ENCODE peak calls at places on chromosomes 5 and 9, in eight cellular contexts. One of them, this sample, is unnamed.

GRCh38 chr9:101093620-101094019 is 65.1 kb downstream of the PLPPR1 start:
- DNase-seq in osteoblast: no peak
- DNase-seq in AG04450: no peak
- DNase-seq in right lobe of liver: no peak
- DNase-seq in MM.1S: no peak
- DNase-seq in caudate nucleus: no peak
- DNase-seq in CD4-positive, CD25-positive, alpha-beta regulatory T cell: no peak
- DNase-seq in A549: peak; percentile 22
- DNase-seq in this sample: no peak

GRCh38 chr5:95822038-95822407 is 503 bp downstream of the GLRX start:
- DNase-seq in osteoblast: no peak
- DNase-seq in AG04450: no peak
- DNase-seq in right lobe of liver: peak; percentile 80
- DNase-seq in MM.1S: peak; percentile 61
- DNase-seq in caudate nucleus: no peak
- DNase-seq in CD4-positive, CD25-positive, alpha-beta regulatory T cell: peak; percentile 24
- DNase-seq in A549: peak; percentile 38
- DNase-seq in this sample: peak; percentile 77

GRCh38 chr9:125700791-125701190 is 6.2 kb downstream of the MAPKAP1 start:
- DNase-seq in osteoblast: no peak
- DNase-seq in AG04450: no peak
- DNase-seq in right lobe of liver: no peak
- DNase-seq in MM.1S: no peak
- DNase-seq in caudate nucleus: no peak
- DNase-seq in CD4-positive, CD25-positive, alpha-beta regulatory T cell: no peak
- DNase-seq in A549: no peak
- DNase-seq in this sample: no peak

GRCh38 chr5:174837919-174838902 is 113.8 kb downstream of the MSX2 start:
- DNase-seq in osteoblast: no peak
- DNase-seq in AG04450: no peak
- DNase-seq in right lobe of liver: no peak
- DNase-seq in MM.1S: no peak
- DNase-seq in caudate nucleus: no peak
- DNase-seq in CD4-positive, CD25-positive, alpha-beta regulatory T cell: no peak
- DNase-seq in A549: peak; percentile 49
- DNase-seq in this sample: no peak

GRCh38 chr5:39716532-39716971 is 291.8 kb upstream of the DAB2 start:
- DNase-seq in osteoblast: peak; percentile 62
- DNase-seq in AG04450: no peak
- DNase-seq in right lobe of liver: peak; percentile 62
- DNase-seq in MM.1S: peak; percentile 43
- DNase-seq in caudate nucleus: no peak
- DNase-seq in CD4-positive, CD25-positive, alpha-beta regulatory T cell: no peak
- DNase-seq in A549: peak; percentile 85
- DNase-seq in this sample: no peak

GRCh38 chr9:120886490-120886967 is 9.5 kb upstream of the PHF19 start:
- DNase-seq in osteoblast: peak; percentile 93
- DNase-seq in AG04450: no peak
- DNase-seq in right lobe of liver: no peak
- DNase-seq in MM.1S: no peak
- DNase-seq in caudate nucleus: no peak
- DNase-seq in CD4-positive, CD25-positive, alpha-beta regulatory T cell: no peak
- DNase-seq in A549: no peak
- DNase-seq in this sample: peak; percentile 30

GRCh38 chr5:12330381-12330780 is 426.1 kb upstream of the CTNND2 start:
- DNase-seq in osteoblast: no peak
- DNase-seq in AG04450: no peak
- DNase-seq in right lobe of liver: no peak
- DNase-seq in MM.1S: no peak
- DNase-seq in caudate nucleus: no peak
- DNase-seq in CD4-positive, CD25-positive, alpha-beta regulatory T cell: no peak
- DNase-seq in A549: no peak
- DNase-seq in this sample: no peak

GRCh38 chr9:81318571-81318970 is 370.8 kb downstream of the TLE1 start:
- DNase-seq in osteoblast: peak; percentile 69
- DNase-seq in AG04450: peak; percentile 4
- DNase-seq in right lobe of liver: no peak
- DNase-seq in MM.1S: no peak
- DNase-seq in caudate nucleus: no peak
- DNase-seq in CD4-positive, CD25-positive, alpha-beta regulatory T cell: no peak
- DNase-seq in A549: peak; percentile 51
- DNase-seq in this sample: no peak

GRCh38 chr9:135030711-135031245 is 56.7 kb upstream of the OLFM1 start:
- DNase-seq in osteoblast: peak; percentile 49
- DNase-seq in AG04450: no peak
- DNase-seq in right lobe of liver: no peak
- DNase-seq in MM.1S: no peak
- DNase-seq in caudate nucleus: no peak
- DNase-seq in CD4-positive, CD25-positive, alpha-beta regulatory T cell: no peak
- DNase-seq in A549: no peak
- DNase-seq in this sample: no peak

GRCh38 chr9:27292646-27293045 is 4.3 kb downstream of the EQTN start:
- DNase-seq in osteoblast: no peak
- DNase-seq in AG04450: peak; percentile 1
- DNase-seq in right lobe of liver: no peak
- DNase-seq in MM.1S: no peak
- DNase-seq in caudate nucleus: no peak
- DNase-seq in CD4-positive, CD25-positive, alpha-beta regulatory T cell: no peak
- DNase-seq in A549: no peak
- DNase-seq in this sample: no peak

GRCh38 chr5:132773114-132773513 is 3.9 kb downstream of the SEPTIN8 start:
- DNase-seq in osteoblast: no peak
- DNase-seq in AG04450: no peak
- DNase-seq in right lobe of liver: no peak
- DNase-seq in MM.1S: no peak
- DNase-seq in caudate nucleus: no peak
- DNase-seq in CD4-positive, CD25-positive, alpha-beta regulatory T cell: no peak
- DNase-seq in A549: no peak
- DNase-seq in this sample: no peak

GRCh38 chr9:35605336-35606137 is 475 bp downstream of the TESK1 start:
- DNase-seq in osteoblast: peak; percentile 97
- DNase-seq in AG04450: no peak
- DNase-seq in right lobe of liver: no peak
- DNase-seq in MM.1S: peak; percentile 21
- DNase-seq in caudate nucleus: no peak
- DNase-seq in CD4-positive, CD25-positive, alpha-beta regulatory T cell: peak; percentile 25
- DNase-seq in A549: no peak
- DNase-seq in this sample: peak; percentile 26

GRCh38 chr9:126661521-126662251 is 48.0 kb downstream of the LMX1B start:
- DNase-seq in osteoblast: no peak
- DNase-seq in AG04450: no peak
- DNase-seq in right lobe of liver: no peak
- DNase-seq in MM.1S: no peak
- DNase-seq in caudate nucleus: no peak
- DNase-seq in CD4-positive, CD25-positive, alpha-beta regulatory T cell: no peak
- DNase-seq in A549: peak; percentile 13
- DNase-seq in this sample: no peak

GRCh38 chr9:116157436-116158138 is 4.0 kb downstream of the PAPPA start:
- DNase-seq in osteoblast: peak; percentile 81
- DNase-seq in AG04450: no peak
- DNase-seq in right lobe of liver: no peak
- DNase-seq in MM.1S: no peak
- DNase-seq in caudate nucleus: no peak
- DNase-seq in CD4-positive, CD25-positive, alpha-beta regulatory T cell: no peak
- DNase-seq in A549: peak; percentile 63
- DNase-seq in this sample: peak; percentile 8

GRCh38 chr5:64210866-64211265 is 45.2 kb downstream of the RNF180 start:
- DNase-seq in osteoblast: no peak
- DNase-seq in AG04450: peak; percentile 42
- DNase-seq in right lobe of liver: no peak
- DNase-seq in MM.1S: no peak
- DNase-seq in caudate nucleus: no peak
- DNase-seq in CD4-positive, CD25-positive, alpha-beta regulatory T cell: no peak
- DNase-seq in A549: no peak
- DNase-seq in this sample: no peak

DNA sequence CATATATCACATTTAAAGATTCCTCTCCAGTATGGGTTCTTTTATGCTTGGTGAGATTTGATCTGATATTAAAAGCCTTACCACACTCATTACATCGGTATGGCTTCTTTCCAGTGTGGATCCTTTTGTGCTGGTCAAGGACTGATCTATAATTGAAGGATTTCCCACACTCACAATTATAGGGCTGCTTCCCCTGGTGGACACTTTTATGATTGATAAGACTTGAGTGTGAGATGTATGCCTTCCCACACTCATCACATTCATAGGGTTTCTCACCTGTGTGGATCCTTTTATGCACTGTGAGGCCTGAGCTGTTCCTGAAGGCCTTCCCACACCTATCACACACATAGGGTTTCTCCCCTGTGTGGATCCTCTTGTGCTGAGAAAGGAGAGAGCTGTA is 12.2 kb downstream of the ZFP62 start:
- DNase-seq in osteoblast: no peak
- DNase-seq in AG04450: no peak
- DNase-seq in right lobe of liver: no peak
- DNase-seq in MM.1S: no peak
- DNase-seq in caudate nucleus: no peak
- DNase-seq in CD4-positive, CD25-positive, alpha-beta regulatory T cell: no peak
- DNase-seq in A549: peak; percentile 17
- DNase-seq in this sample: no peak
- H3K27ac ChIP-seq in osteoblast: no peak overlapping the region
- H3K27ac ChIP-seq in AG04450: no peak overlapping the region
- H3K27ac ChIP-seq in right lobe of liver: no peak overlapping the region
- H3K27ac ChIP-seq in MM.1S: no peak overlapping the region
- H3K27ac ChIP-seq in caudate nucleus: no peak overlapping the region
- H3K27ac ChIP-seq in CD4-positive, CD25-positive, alpha-beta regulatory T cell: no peak overlapping the region
- H3K27ac ChIP-seq in A549: no peak overlapping the region
- H3K27ac ChIP-seq in this sample: no peak overlapping the region

GRCh38 chr9:2623866-2624682 is 2.5 kb downstream of the VLDLR start:
- DNase-seq in osteoblast: no peak
- DNase-seq in AG04450: no peak
- DNase-seq in right lobe of liver: no peak
- DNase-seq in MM.1S: no peak
- DNase-seq in caudate nucleus: no peak
- DNase-seq in CD4-positive, CD25-positive, alpha-beta regulatory T cell: no peak
- DNase-seq in A549: no peak
- DNase-seq in this sample: no peak
- H3K27ac ChIP-seq in osteoblast: no peak overlapping the region
- H3K27ac ChIP-seq in AG04450: no peak overlapping the region
- H3K27ac ChIP-seq in right lobe of liver: peak overlapping the region; percentile 58
- H3K27ac ChIP-seq in MM.1S: no peak overlapping the region
- H3K27ac ChIP-seq in caudate nucleus: no peak overlapping the region
- H3K27ac ChIP-seq in CD4-positive, CD25-positive, alpha-beta regulatory T cell: no peak overlapping the region
- H3K27ac ChIP-seq in A549: peak overlapping the region; percentile 93
- H3K27ac ChIP-seq in this sample: peak overlapping the region; percentile 90

GRCh38 chr9:107147134-107147533 is 135.9 kb upstream of the RAD23B start:
- DNase-seq in osteoblast: no peak
- DNase-seq in AG04450: no peak
- DNase-seq in right lobe of liver: no peak
- DNase-seq in MM.1S: no peak
- DNase-seq in caudate nucleus: peak; percentile 9
- DNase-seq in CD4-positive, CD25-positive, alpha-beta regulatory T cell: no peak
- DNase-seq in A549: no peak
- DNase-seq in this sample: no peak

GRCh38 chr9:107142430-107142829 is 140.6 kb upstream of the RAD23B start:
- DNase-seq in osteoblast: no peak
- DNase-seq in AG04450: no peak
- DNase-seq in right lobe of liver: no peak
- DNase-seq in MM.1S: no peak
- DNase-seq in caudate nucleus: no peak
- DNase-seq in CD4-positive, CD25-positive, alpha-beta regulatory T cell: no peak
- DNase-seq in A549: no peak
- DNase-seq in this sample: no peak

GRCh38 chr9:107141967-107142366 is 141.1 kb upstream of the RAD23B start:
- DNase-seq in osteoblast: no peak
- DNase-seq in AG04450: no peak
- DNase-seq in right lobe of liver: no peak
- DNase-seq in MM.1S: peak; percentile 27
- DNase-seq in caudate nucleus: no peak
- DNase-seq in CD4-positive, CD25-positive, alpha-beta regulatory T cell: no peak
- DNase-seq in A549: peak; percentile 11
- DNase-seq in this sample: no peak

GRCh38 chr9:107144475-107144874 is 138.6 kb upstream of the RAD23B start:
- DNase-seq in osteoblast: no peak
- DNase-seq in AG04450: no peak
- DNase-seq in right lobe of liver: no peak
- DNase-seq in MM.1S: no peak
- DNase-seq in caudate nucleus: no peak
- DNase-seq in CD4-positive, CD25-positive, alpha-beta regulatory T cell: no peak
- DNase-seq in A549: no peak
- DNase-seq in this sample: no peak

GRCh38 chr9:107142896-107143603 is 140.0 kb upstream of the RAD23B start:
- DNase-seq in osteoblast: no peak
- DNase-seq in AG04450: no peak
- DNase-seq in right lobe of liver: no peak
- DNase-seq in MM.1S: no peak
- DNase-seq in caudate nucleus: no peak
- DNase-seq in CD4-positive, CD25-positive, alpha-beta regulatory T cell: no peak
- DNase-seq in A549: no peak
- DNase-seq in this sample: no peak
- H3K27ac ChIP-seq in osteoblast: no peak overlapping the region
- H3K27ac ChIP-seq in AG04450: no peak overlapping the region
- H3K27ac ChIP-seq in right lobe of liver: no peak overlapping the region
- H3K27ac ChIP-seq in MM.1S: no peak overlapping the region
- H3K27ac ChIP-seq in caudate nucleus: no peak overlapping the region
- H3K27ac ChIP-seq in CD4-positive, CD25-positive, alpha-beta regulatory T cell: no peak overlapping the region
- H3K27ac ChIP-seq in A549: no peak overlapping the region
- H3K27ac ChIP-seq in this sample: no peak overlapping the region

GRCh38 chr9:109313351-109313750 is 7.5 kb downstream of the EPB41L4B start:
- DNase-seq in osteoblast: no peak
- DNase-seq in AG04450: no peak
- DNase-seq in right lobe of liver: peak; percentile 81
- DNase-seq in MM.1S: no peak
- DNase-seq in caudate nucleus: no peak
- DNase-seq in CD4-positive, CD25-positive, alpha-beta regulatory T cell: no peak
- DNase-seq in A549: no peak
- DNase-seq in this sample: no peak

GRCh38 chr9:109311281-109311680 is 9.6 kb downstream of the EPB41L4B start:
- DNase-seq in osteoblast: no peak
- DNase-seq in AG04450: no peak
- DNase-seq in right lobe of liver: no peak
- DNase-seq in MM.1S: no peak
- DNase-seq in caudate nucleus: no peak
- DNase-seq in CD4-positive, CD25-positive, alpha-beta regulatory T cell: no peak
- DNase-seq in A549: no peak
- DNase-seq in this sample: no peak

GRCh38 chr9:109312783-109313182 is 8.1 kb downstream of the EPB41L4B start:
- DNase-seq in osteoblast: no peak
- DNase-seq in AG04450: no peak
- DNase-seq in right lobe of liver: no peak
- DNase-seq in MM.1S: no peak
- DNase-seq in caudate nucleus: no peak
- DNase-seq in CD4-positive, CD25-positive, alpha-beta regulatory T cell: no peak
- DNase-seq in A549: no peak
- DNase-seq in this sample: no peak

GRCh38 chr9:109311731-109312130 is 9.1 kb downstream of the EPB41L4B start:
- DNase-seq in osteoblast: no peak
- DNase-seq in AG04450: no peak
- DNase-seq in right lobe of liver: no peak
- DNase-seq in MM.1S: no peak
- DNase-seq in caudate nucleus: no peak
- DNase-seq in CD4-positive, CD25-positive, alpha-beta regulatory T cell: no peak
- DNase-seq in A549: no peak
- DNase-seq in this sample: no peak

DNA sequence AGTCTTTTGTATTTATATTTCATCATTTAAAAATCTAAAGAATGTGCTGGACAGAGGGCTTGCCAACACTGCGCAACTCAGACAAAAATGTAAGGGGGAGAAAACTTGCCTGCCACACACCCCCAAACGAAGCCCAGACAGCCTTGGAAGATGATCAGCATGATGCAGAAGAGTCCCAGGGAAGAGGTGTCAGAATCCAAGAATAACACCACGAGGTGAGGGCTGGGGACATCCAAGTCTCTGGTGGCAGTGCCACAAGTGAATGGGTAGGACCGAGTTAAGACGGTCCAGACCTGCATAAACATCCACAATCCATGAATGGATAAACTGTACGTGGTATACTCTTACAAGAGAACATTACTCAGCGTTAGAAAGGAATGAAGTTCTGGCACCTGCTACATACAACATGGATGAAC is 10.4 kb downstream of the EPB41L4B start:
- DNase-seq in osteoblast: no peak
- DNase-seq in AG04450: no peak
- DNase-seq in right lobe of liver: no peak
- DNase-seq in MM.1S: no peak
- DNase-seq in caudate nucleus: no peak
- DNase-seq in CD4-positive, CD25-positive, alpha-beta regulatory T cell: no peak
- DNase-seq in A549: no peak
- DNase-seq in this sample: no peak
- H3K27ac ChIP-seq in osteoblast: no peak overlapping the region
- H3K27ac ChIP-seq in AG04450: no peak overlapping the region
- H3K27ac ChIP-seq in right lobe of liver: no peak overlapping the region
- H3K27ac ChIP-seq in MM.1S: no peak overlapping the region
- H3K27ac ChIP-seq in caudate nucleus: no peak overlapping the region
- H3K27ac ChIP-seq in CD4-positive, CD25-positive, alpha-beta regulatory T cell: no peak overlapping the region
- H3K27ac ChIP-seq in A549: no peak overlapping the region
- H3K27ac ChIP-seq in this sample: no peak overlapping the region

This sample was measured in heart right ventricle.